ENCODE peak calls at places on chromosome 12, in four cellular contexts. M, P, X and G are unnamed samples.

GRCh38 chr12:94761559-94761958 is 111.2 kb upstream of the TMCC3 start:
- DNase-seq in M (peak; percentile 47), P (no peak), X (peak; percentile 52), G (peak; percentile 88)

GRCh38 chr12:87704374-87704773 is 324.8 kb downstream of the C12orf50 start:
- DNase-seq in M (peak; percentile 27), P (no peak), X (no peak), G (no peak)

GRCh38 chr12:111436266-111436665 is 30.5 kb downstream of the SH2B3 start:
- DNase-seq in M (no peak), P (no peak), X (no peak), G (no peak)

GRCh38 chr12:65818454-65819382 is 5.6 kb upstream of the HMGA2 start:
- DNase-seq in M (no peak), P (no peak), X (no peak), G (no peak)

GRCh38 chr12:76033116-76034001 is 1.8 kb upstream of the PHLDA1 start:
- DNase-seq in M (no peak), P (no peak), X (no peak), G (no peak)

GRCh38 chr12:117821480-117822175 is 147.2 kb downstream of the KSR2 start:
- DNase-seq in M (no peak), P (no peak), X (no peak), G (no peak)

GRCh38 chr12:117134059-117134458 is 34.8 kb upstream of the TESC start:
- DNase-seq in M (no peak), P (no peak), X (no peak), G (no peak)

GRCh38 chr12:14471497-14471896 is 96.2 kb downstream of the PLBD1 start:
- DNase-seq in M (no peak), P (no peak), X (no peak), G (no peak)

GRCh38 chr12:32454075-32454474 is 54.7 kb downstream of the FGD4 start:
- DNase-seq in M (no peak), P (no peak), X (no peak), G (peak; percentile 74)

GRCh38 chr12:52867152-52867551 is 18.4 kb upstream of the KRT78 start:
- DNase-seq in M (no peak), P (no peak), X (no peak), G (no peak)

GRCh38 chr12:34396006-34396860 is 373.9 kb downstream of the ALG10 start:
- DNase-seq in M (no peak), P (peak; percentile 13), X (no peak), G (no peak)

GRCh38 chr12:1205512-1206060 is 214.6 kb downstream of the ERC1 start:
- DNase-seq in M (no peak), P (no peak), X (no peak), G (no peak)

GRCh38 chr12:58176296-58176869 is 235.0 kb downstream of the ATP23 start:
- DNase-seq in M (peak; percentile 6), P (peak; percentile 83), X (peak; percentile 14), G (no peak)

GRCh38 chr12:52234226-52234810 is 1.3 kb downstream of the KRT7 start:
- DNase-seq in M (peak; percentile 14), P (no peak), X (no peak), G (no peak)

GRCh38 chr12:29552324-29552927 is 54.9 kb upstream of the OVCH1 start:
- DNase-seq in M (peak; percentile 79), P (peak; percentile 79), X (no peak), G (no peak)

GRCh38 chr12:67630373-67631088 is 18.0 kb upstream of the DYRK2 start:
- DNase-seq in M (peak; percentile 25), P (peak; percentile 81), X (peak; percentile 10), G (no peak)

GRCh38 chr12:98870521-98870920 is 225.4 kb downstream of the APAF1 start:
- DNase-seq in M (no peak), P (no peak), X (no peak), G (no peak)

GRCh38 chr12:117900561-117900960 is 68.2 kb downstream of the KSR2 start:
- DNase-seq in M (no peak), P (no peak), X (peak; percentile 2), G (no peak)

GRCh38 chr12:89154743-89155530 is 197.4 kb downstream of the DUSP6 start:
- DNase-seq in M (no peak), P (no peak), X (no peak), G (no peak)

GRCh38 chr12:12357697-12358476 is 1.0 kb downstream of the BORCS5 start:
- DNase-seq in M (no peak), P (no peak), X (no peak), G (no peak)

GRCh38 chr12:5807090-5807414 is 138.0 kb downstream of the ANO2 start:
- DNase-seq in M (no peak), P (no peak), X (no peak), G (no peak)

GRCh38 chr12:109808876-109809646 is 24.1 kb downstream of the TRPV4 start:
- DNase-seq in M (no peak), P (no peak), X (no peak), G (no peak)

GRCh38 chr12:109810954-109811623 is 22.1 kb downstream of the TRPV4 start:
- DNase-seq in M (no peak), P (no peak), X (no peak), G (no peak)

GRCh38 chr12:109813810-109814416 is 19.3 kb downstream of the TRPV4 start:
- DNase-seq in M (no peak), P (no peak), X (no peak), G (no peak)

GRCh38 chr12:109814600-109814999 is 18.6 kb downstream of the TRPV4 start:
- DNase-seq in M (no peak), P (no peak), X (no peak), G (no peak)

DNA sequence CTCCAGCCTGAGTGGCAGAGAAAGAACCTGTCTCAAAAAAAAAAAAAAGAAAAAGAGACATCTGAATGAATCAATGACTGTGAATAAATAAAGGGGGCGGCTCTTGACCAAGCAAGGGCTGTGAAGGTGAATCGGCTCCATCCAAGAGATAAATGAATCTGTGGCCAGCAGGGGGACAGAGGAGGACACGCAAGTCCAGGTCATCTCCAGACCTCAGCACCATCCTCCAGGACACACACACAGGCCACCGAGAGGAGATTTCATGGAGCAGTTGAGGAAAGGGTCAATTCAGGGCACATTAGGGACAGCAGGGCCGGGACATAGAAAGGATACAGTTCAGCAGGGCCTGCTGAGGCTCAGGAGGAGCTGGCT is 21.6 kb downstream of the TRPV4 start:
- DNase-seq in M (no peak), P (no peak), X (no peak), G (no peak)
- TF ChIP-seq CTCF in M (peak; percentile 26), P (peak; percentile 31), X (no peak), G (no peak)

DNA sequence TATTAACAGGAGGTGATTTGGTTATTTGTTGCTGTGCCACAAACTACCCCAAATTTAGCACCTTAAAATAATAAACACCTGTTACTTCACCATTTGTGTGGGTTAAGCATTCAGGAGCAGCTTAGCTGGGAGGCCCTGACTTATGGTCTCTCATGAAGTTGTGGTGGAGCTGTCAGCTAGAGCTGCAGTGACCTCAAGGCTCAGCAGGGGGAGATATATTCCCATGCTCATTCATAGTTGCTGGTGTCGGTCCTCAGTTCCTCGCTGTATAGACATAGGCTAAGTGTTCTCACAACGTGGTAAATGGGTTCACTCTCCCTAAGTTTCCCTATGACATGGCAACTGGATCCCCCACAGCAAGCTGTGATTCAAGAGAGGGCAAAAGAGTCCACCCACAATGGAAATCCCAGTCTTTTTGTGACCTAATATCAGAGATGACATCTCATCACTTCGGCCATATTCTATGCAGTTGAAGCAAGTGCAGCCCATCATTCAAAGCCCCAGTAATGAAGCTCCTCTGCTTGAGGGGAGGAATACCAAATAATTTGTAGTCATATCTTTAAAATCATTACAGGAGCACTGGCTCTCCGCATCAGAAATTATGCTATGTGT is 41.1 kb downstream of the PRB3 start:
- DNase-seq in M (peak; percentile 63), P (peak; percentile 79), X (peak; percentile 11), G (no peak)
- TF ChIP-seq CTCF in M (peak; percentile 67), P (peak; percentile 85), X (peak; percentile 79), G (peak; percentile 88)

GRCh38 chr12:3003593-3003992 is 44.4 kb downstream of the TEAD4 start:
- DNase-seq in M (no peak), P (peak; percentile 66), X (no peak), G (no peak)
- TF ChIP-seq CTCF in M (no peak), P (peak; percentile 26), X (no peak), G (no peak)

DNA sequence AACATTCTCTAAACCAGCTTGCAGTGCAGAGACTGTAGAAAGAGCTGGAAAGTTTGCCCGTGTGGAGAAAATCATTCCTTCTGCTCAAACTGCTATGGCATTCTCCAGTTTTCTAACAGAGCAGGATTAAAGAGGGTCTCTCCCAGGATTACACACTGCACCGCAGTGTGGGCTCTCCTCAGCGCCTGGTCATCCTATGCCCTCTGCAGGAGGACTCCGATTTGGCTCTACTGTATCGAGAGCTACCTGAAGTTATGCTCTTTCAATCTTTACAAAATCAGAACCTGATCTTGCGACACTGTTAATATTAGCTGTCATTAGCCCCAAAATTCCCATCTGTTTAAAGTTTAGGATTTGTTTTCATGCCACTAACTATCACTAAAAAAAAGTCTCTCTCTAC is 33.0 kb downstream of the BHLHE41 start:
- DNase-seq in M (no peak), P (peak; percentile 57), X (no peak), G (no peak)
- TF ChIP-seq CTCF in M (no peak), P (peak; percentile 60), X (peak; percentile 43), G (peak; percentile 25)

GRCh38 chr12:6960291-6961277 is 9.4 kb downstream of the PTPN6 start:
- DNase-seq in M (no peak), P (no peak), X (no peak), G (no peak)
- TF ChIP-seq CTCF in M (no peak), P (peak; percentile 41), X (peak; percentile 6), G (peak; percentile 19)

GRCh38 chr12:114984641-114985041 is 300.7 kb upstream of the TBX3 start:
- DNase-seq in M (no peak), P (no peak), X (no peak), G (no peak)

GRCh38 chr12:114982760-114983159 is 298.8 kb upstream of the TBX3 start:
- DNase-seq in M (no peak), P (no peak), X (no peak), G (no peak)

GRCh38 chr12:114990396-114990795 is 306.4 kb upstream of the TBX3 start:
- DNase-seq in M (no peak), P (no peak), X (no peak), G (no peak)

GRCh38 chr12:114986849-114987248 is 302.9 kb upstream of the TBX3 start:
- DNase-seq in M (no peak), P (no peak), X (no peak), G (no peak)

GRCh38 chr12:114986178-114986714 is 302.3 kb upstream of the TBX3 start:
- DNase-seq in M (no peak), P (no peak), X (no peak), G (no peak)
- TF ChIP-seq CTCF in M (no peak), P (no peak), X (no peak), G (no peak)

DNA sequence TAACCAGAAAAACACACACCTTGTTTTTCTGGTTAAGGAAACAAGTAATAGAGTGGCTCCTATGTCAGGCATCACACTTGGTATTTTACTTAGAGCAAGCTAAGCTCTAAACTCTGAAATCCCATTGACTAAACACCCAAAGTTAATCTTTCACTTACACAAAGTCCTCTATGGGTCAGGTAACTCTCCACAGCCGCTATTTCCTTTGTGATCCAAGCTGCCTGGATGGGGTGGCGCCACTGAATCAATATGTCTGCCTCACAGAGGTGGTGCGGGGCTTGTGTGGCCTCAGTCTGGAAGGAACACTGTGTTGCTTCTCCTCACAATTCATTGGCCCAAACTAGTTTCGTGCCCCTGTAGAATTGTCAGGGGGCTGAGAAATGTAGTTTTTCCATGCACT is 160.0 kb upstream of the E2F7 start:
- DNase-seq in M (peak; percentile 47), P (no peak), X (no peak), G (peak; percentile 7)
- TF ChIP-seq CTCF in M (no peak), P (no peak), X (no peak), G (no peak)